ENCODE peak calls at places on chromosomes 13 and 19, in eight cellular contexts. M, N, Q, O, B, U, Z and H are unnamed samples.

GRCh38 chr13:27792393-27793218 is at the start of gene GSX1:
- DNase-seq in O (peak; percentile 53), Z (peak; percentile 13), B (peak; percentile 73), M (peak; percentile 72), N (peak; percentile 40), Q (peak; percentile 51), U (peak; percentile 52), H (peak; percentile 42)

GRCh38 chr19:2042485-2043268 is 8.4 kb downstream of the MKNK2 start:
- DNase-seq in N (no peak), O (no peak), U (no peak), Z (no peak), M (no peak), Q (peak; percentile 45), B (no peak), H (no peak)

GRCh38 chr19:15195987-15196682 is 4.7 kb downstream of the NOTCH3 start:
- DNase-seq in Q (no peak), Z (no peak), O (no peak), U (peak; percentile 79), N (no peak), M (peak; percentile 13), B (no peak), H (peak; percentile 94)

GRCh38 chr13:46149272-46150133 is 32.5 kb downstream of the LCP1 start:
- DNase-seq in M (no peak), Z (no peak), N (peak; percentile 96), O (no peak), B (no peak), Q (no peak), U (no peak), H (no peak)

GRCh38 chr13:109509154-109509905 is 277.1 kb downstream of the IRS2 start:
- DNase-seq in B (no peak), O (no peak), Q (no peak), Z (peak; percentile 55), U (no peak), N (peak; percentile 65), M (peak; percentile 68), H (no peak)

GRCh38 chr19:2552859-2553258 is 76.9 kb downstream of the GADD45B start:
- DNase-seq in M (peak; percentile 72), Q (no peak), U (peak; percentile 47), O (no peak), B (peak; percentile 91), Z (no peak), N (no peak), H (no peak)

GRCh38 chr13:37995052-37995451 is 125.5 kb upstream of the TRPC4 start:
- DNase-seq in O (no peak), B (no peak), Z (peak; percentile 21), M (peak; percentile 27), Q (no peak), N (no peak), U (no peak), H (no peak)

GRCh38 chr19:23799321-23799720 is 40.6 kb upstream of the ZNF681 start:
- DNase-seq in B (no peak), N (no peak), O (peak; percentile 41), Z (no peak), Q (no peak), U (no peak), M (no peak), H (no peak)

GRCh38 chr13:82010780-82011179 is 1669.9 kb upstream of the SPRY2 start:
- DNase-seq in U (no peak), B (no peak), Z (no peak), N (no peak), Q (no peak), O (no peak), M (no peak), H (no peak)

GRCh38 chr13:43083750-43084149 is 60.4 kb downstream of the DNAJC15 start:
- DNase-seq in N (no peak), B (no peak), U (no peak), Z (no peak), Q (no peak), M (no peak), O (no peak), H (no peak)

GRCh38 chr13:31901985-31902384 is 129.6 kb upstream of the FRY start:
- DNase-seq in N (no peak), M (no peak), Z (no peak), Q (no peak), U (no peak), B (no peak), O (no peak), H (no peak)

GRCh38 chr13:50171585-50172282 is 156.5 kb downstream of the KCNRG start:
- DNase-seq in N (no peak), O (no peak), Q (no peak), U (no peak), M (no peak), Z (no peak), B (no peak), H (no peak)

GRCh38 chr19:2699413-2700142 is 2.9 kb downstream of the GNG7 start:
- DNase-seq in M (no peak), B (no peak), O (no peak), N (no peak), Q (no peak), U (no peak), Z (no peak), H (no peak)

GRCh38 chr19:54203151-54203611 is 2.5 kb downstream of the RPS9 start:
- DNase-seq in O (no peak), Q (no peak), U (no peak), N (no peak), Z (no peak), B (no peak), M (peak; percentile 62), H (peak; percentile 51)

GRCh38 chr13:105311094-105311493 is 1224.4 kb downstream of the EFNB2 start:
- DNase-seq in Z (no peak), N (no peak), U (no peak), B (no peak), O (no peak), Q (no peak), M (no peak), H (no peak)

GRCh38 chr19:44758596-44758995 is 10.1 kb downstream of the BCL3 start:
- DNase-seq in B (no peak), U (no peak), M (no peak), Z (no peak), N (no peak), O (no peak), Q (peak; percentile 42), H (no peak)

GRCh38 chr13:112450118-112450517 is 74.0 kb downstream of the SPACA7 start:
- DNase-seq in B (peak; percentile 14), Z (no peak), Q (no peak), U (no peak), M (no peak), N (no peak), O (no peak), H (no peak)

DNA sequence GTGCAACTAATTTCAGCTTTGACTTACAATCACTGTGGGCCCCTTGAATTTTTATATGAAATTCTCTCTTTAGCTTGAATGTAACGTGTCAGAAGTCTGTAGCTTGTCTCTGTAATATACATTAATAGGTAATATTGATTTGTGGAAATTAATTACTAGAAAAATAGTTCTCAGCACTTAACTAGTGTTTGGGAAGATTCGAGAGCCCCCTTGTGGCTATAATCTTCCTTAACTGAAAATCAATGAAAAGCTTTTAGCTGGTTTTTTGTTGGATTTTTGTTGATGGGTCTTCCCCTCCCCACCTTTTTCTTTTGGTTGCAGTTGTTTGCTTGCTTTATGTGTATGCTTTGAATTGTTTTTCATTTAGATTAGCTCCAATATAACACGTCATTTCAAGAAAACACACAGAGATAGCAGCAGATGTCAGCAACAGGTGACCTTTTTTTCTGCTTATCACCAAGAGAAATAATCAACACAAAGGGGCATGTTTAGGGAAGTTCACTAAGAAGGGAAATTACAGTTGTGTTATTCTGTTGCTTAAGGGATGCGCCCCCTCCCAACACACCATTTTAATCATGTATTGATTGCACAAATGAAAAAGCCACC is 176.8 kb downstream of the OXGR1 start:
- DNase-seq in M (peak; percentile 30), N (no peak), B (no peak), Z (no peak), U (no peak), Q (no peak), O (no peak), H (no peak)
- TF ChIP-seq CTCF in M (peak; percentile 53), N (peak; percentile 56), B (peak; percentile 56), Z (peak; percentile 71), U (peak; percentile 21), Q (peak; percentile 56), O (no peak), H (no peak)

DNA sequence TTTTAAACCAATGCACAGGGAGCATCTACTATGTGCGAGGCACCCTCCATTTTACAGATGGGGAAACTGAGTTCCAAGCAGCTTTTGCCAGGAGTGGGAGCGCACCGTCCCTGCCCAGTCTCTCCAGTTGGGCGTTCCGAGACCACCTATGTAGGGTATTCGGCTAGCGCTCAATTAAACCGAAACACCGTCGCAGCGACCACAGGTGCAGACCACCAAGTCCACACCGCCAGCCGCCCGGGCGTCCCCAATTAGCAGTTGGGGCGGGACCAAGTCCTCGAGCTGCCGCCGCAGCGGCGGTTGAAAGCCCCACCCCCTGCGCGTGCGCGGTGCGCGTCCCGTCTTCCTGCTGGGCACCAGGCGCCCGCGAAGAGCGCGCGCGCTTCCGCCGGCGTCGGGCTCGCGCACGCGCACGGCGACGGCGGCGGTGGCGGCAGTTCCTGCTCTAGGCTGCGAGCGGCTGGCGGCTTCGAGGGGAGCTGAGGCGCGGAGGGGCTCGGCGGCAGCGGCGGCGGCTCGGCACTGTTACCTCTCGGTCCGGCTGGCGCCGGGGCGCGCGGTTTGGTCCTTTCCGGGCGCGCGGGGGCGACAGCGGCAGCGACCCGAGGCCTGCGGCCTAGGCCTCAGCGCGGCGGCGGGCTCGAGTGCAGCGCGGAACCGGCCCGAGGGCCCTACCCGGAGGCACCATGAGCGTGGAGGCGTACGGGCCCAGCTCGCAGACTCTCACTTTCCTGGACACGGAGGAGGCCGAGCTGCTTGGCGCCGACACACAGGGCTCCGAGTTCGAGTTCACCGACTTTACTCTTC is at the start of gene UPF1:
- DNase-seq in B (peak; percentile 97), N (peak; percentile 65), O (peak; percentile 97), M (peak; percentile 92), Q (peak; percentile 93), U (peak; percentile 98), Z (peak; percentile 81), H (peak; percentile 93)
- TF ChIP-seq CTCF in B (no peak), N (no peak), O (no peak), M (no peak), Q (no peak), U (no peak), Z (no peak), H (no peak)

DNA sequence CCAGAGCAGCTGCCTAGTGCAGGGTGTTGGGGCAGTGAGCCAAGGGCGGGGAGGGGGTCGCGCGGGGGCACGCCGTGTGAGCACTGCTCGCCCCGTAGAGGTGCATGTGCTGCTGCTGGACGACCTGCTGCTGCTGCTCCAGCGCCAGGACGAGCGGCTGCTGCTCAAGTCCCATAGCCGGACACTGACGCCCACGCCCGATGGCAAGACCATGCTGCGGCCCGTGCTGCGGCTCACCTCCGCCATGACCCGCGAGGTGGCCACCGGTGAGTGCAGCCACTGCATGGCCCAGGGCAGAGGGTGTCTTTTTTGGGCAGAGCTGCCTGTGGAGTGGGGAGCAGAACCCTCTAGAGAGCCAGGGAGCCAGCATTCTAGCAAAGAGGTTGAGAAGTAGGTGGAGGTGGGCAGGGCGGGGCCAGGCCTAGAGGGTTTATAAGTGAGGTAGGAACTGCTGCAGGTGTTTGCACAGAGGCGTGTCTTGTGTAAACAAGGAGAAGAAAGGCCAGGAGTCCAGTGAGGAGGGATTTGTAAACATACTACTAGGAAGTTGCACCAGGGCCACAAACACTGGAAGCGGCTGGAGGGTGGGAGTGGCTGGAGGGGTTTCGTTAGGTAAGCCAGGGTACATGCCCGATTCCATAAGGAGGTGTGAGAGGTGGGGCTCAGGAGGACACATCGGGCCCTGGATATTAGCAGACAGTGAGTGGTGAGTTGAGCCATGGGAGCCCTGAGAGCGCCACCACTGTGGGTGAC is 21.3 kb downstream of the ARHGEF1 start:
- DNase-seq in M (no peak), U (peak; percentile 90), N (no peak), Q (no peak), B (no peak), Z (no peak), O (no peak), H (peak; percentile 91)
- TF ChIP-seq CTCF in M (no peak), U (no peak), N (no peak), Q (no peak), B (no peak), Z (no peak), O (no peak), H (no peak)

GRCh38 chr13:20776751-20777150 is 3.0 kb upstream of the EEF1AKMT1 start:
- DNase-seq in M (no peak), O (no peak), Z (no peak), N (no peak), Q (no peak), U (no peak), B (no peak), H (no peak)
- TF ChIP-seq CTCF in M (no peak), O (no peak), Z (no peak), N (no peak), Q (no peak), U (no peak), B (no peak), H (no peak)